ENCODE peak calls at places on chromosomes 4 and X, in eight cellular contexts. W is fibroblast of villous mesenchyme; Q is OCI-LY7; D is HS-5; H is Ammon's horn; J is progenitor cell of endocrine pancreas; T is stimulated activated CD4-positive, alpha-beta T cell treated with anti-CD3 and anti-CD28 coated beads, TNF-alpha, amount 100 ng/mL, for 24 hours; I is cardiac muscle cell. M is an unnamed sample.

GRCh38 chr4:151753056-151753455 is 7.8 kb downstream of the GATB start:
- DNase-seq in W (no peak), Q (no peak), D (no peak), H (no peak), J (no peak), T (no peak), I (peak), M (no peak)

GRCh38 chrX:152735101-152735500 is 1.5 kb downstream of the MAGEA12 start:
- DNase-seq in W (no peak), Q (no peak), D (no peak), H (no peak), J (no peak), T (no peak), I (no peak), M (no peak)

GRCh38 chr4:179095585-179096228 is 1653.5 kb upstream of the AGA start:
- DNase-seq in W (no peak), Q (peak), D (no peak), H (peak), J (peak), T (no peak), I (no peak), M (peak)

GRCh38 chr4:94298725-94299252 is 43.8 kb downstream of the HPGDS start:
- DNase-seq in W (no peak), Q (no peak), D (no peak), H (no peak), J (no peak), T (no peak), I (no peak), M (no peak)

GRCh38 chr4:37990731-37991130 is 30.5 kb downstream of the PTTG2 start:
- DNase-seq in W (no peak), Q (peak), D (no peak), H (no peak), J (no peak), T (no peak), I (no peak), M (no peak)

GRCh38 chrX:108156934-108157466 is 65.4 kb downstream of the ATG4A start:
- DNase-seq in W (no peak), Q (no peak), D (no peak), H (no peak), J (no peak), T (no peak), I (no peak), M (no peak)

GRCh38 chr4:151331276-151332042 is 6.1 kb upstream of the SH3D19 start:
- DNase-seq in W (peak), Q (no peak), D (no peak), H (no peak), J (no peak), T (no peak), I (no peak), M (peak)

GRCh38 chr4:98314791-98315565 is 53.8 kb downstream of the RAP1GDS1 start:
- DNase-seq in W (no peak), Q (no peak), D (no peak), H (no peak), J (no peak), T (no peak), I (no peak), M (peak)

GRCh38 chr4:113744667-113745241 is 16.8 kb downstream of the CAMK2D start:
- DNase-seq in W (no peak), Q (no peak), D (no peak), H (no peak), J (no peak), T (no peak), I (no peak), M (no peak)

GRCh38 chr4:22676058-22676457 is 16.7 kb upstream of the GBA3 start:
- DNase-seq in W (no peak), Q (no peak), D (no peak), H (no peak), J (no peak), T (no peak), I (no peak), M (no peak)

GRCh38 chr4:58935336-58935735 is 1825.2 kb upstream of the IGFBP7 start:
- DNase-seq in W (no peak), Q (no peak), D (no peak), H (no peak), J (no peak), T (no peak), I (no peak), M (peak)

GRCh38 chr4:148052448-148052847 is 320.6 kb downstream of the ARHGAP10 start:
- DNase-seq in W (peak), Q (peak), D (no peak), H (no peak), J (no peak), T (no peak), I (peak), M (peak)

GRCh38 chr4:105657117-105657765 is 51.2 kb downstream of the INTS12 start:
- DNase-seq in W (no peak), Q (no peak), D (no peak), H (no peak), J (no peak), T (no peak), I (no peak), M (no peak)

GRCh38 chr4:123037809-123038208 is 115.4 kb upstream of the NUDT6 start:
- DNase-seq in W (peak), Q (no peak), D (no peak), H (no peak), J (no peak), T (no peak), I (peak), M (peak)

GRCh38 chr4:148831945-148832344 is 389.7 kb upstream of the NR3C2 start:
- DNase-seq in W (peak), Q (no peak), D (peak), H (no peak), J (no peak), T (no peak), I (peak), M (peak)

GRCh38 chr4:182447938-182448280 is 204.7 kb downstream of the TENM3 start:
- DNase-seq in W (no peak), Q (no peak), D (no peak), H (no peak), J (no peak), T (no peak), I (peak), M (no peak)

GRCh38 chr4:98633159-98633558 is 25.3 kb downstream of the TSPAN5 start:
- DNase-seq in W (no peak), Q (no peak), D (no peak), H (no peak), J (no peak), T (no peak), I (no peak), M (no peak)

GRCh38 chr4:169436734-169437133 is 166.0 kb upstream of the SH3RF1 start:
- DNase-seq in W (no peak), Q (no peak), D (no peak), H (no peak), J (no peak), T (no peak), I (no peak), M (no peak)

GRCh38 chr4:2243682-2244380 is 1.9 kb upstream of the HAUS3 start:
- DNase-seq in W (peak), Q (peak), D (no peak), H (peak), J (peak), T (no peak), I (peak), M (peak)

GRCh38 chr4:115042496-115042895 is 70.9 kb downstream of the NDST4 start:
- DNase-seq in W (no peak), Q (peak), D (no peak), H (no peak), J (no peak), T (no peak), I (no peak), M (peak)

GRCh38 chr4:18621186-18621585 is 599.6 kb upstream of the LCORL start:
- DNase-seq in W (no peak), Q (no peak), D (no peak), H (no peak), J (no peak), T (no peak), I (no peak), M (no peak)

GRCh38 chrX:12548746-12549145 is 242.5 kb upstream of the PRPS2 start:
- DNase-seq in W (peak), Q (peak), D (no peak), H (no peak), J (peak), T (no peak), I (peak), M (peak)

GRCh38 chr4:10005632-10006031 is 15.7 kb downstream of the SLC2A9 start:
- DNase-seq in W (no peak), Q (no peak), D (no peak), H (no peak), J (no peak), T (no peak), I (peak), M (no peak)

GRCh38 chr4:125314676-125315570 is at the start of gene FAT4:
- DNase-seq in W (peak), Q (no peak), D (peak), H (peak), J (peak), T (peak), I (peak), M (peak)

GRCh38 chrX:148633509-148633908 is 133.1 kb downstream of the AFF2 start:
- DNase-seq in W (no peak), Q (no peak), D (no peak), H (no peak), J (no peak), T (no peak), I (no peak), M (no peak)

GRCh38 chr4:75634951-75635350 is 4.6 kb upstream of the CDKL2 start:
- DNase-seq in W (no peak), Q (no peak), D (no peak), H (no peak), J (no peak), T (no peak), I (no peak), M (no peak)

GRCh38 chr4:147928400-147928799 is 196.5 kb downstream of the ARHGAP10 start:
- DNase-seq in W (peak), Q (no peak), D (no peak), H (no peak), J (no peak), T (no peak), I (no peak), M (no peak)

GRCh38 chr4:153790962-153791551 is 2.2 kb upstream of the SFRP2 start:
- DNase-seq in W (no peak), Q (no peak), D (no peak), H (no peak), J (peak), T (peak), I (peak), M (peak)

GRCh38 chrX:41600266-41600665 is 88.5 kb upstream of the GPR34 start:
- DNase-seq in W (peak), Q (no peak), D (no peak), H (no peak), J (no peak), T (no peak), I (peak), M (peak)

GRCh38 chrX:39559229-39559628 is 538.5 kb downstream of the BCOR start:
- DNase-seq in W (no peak), Q (no peak), D (peak), H (no peak), J (no peak), T (no peak), I (no peak), M (no peak)

GRCh38 chr4:38856046-38856445 is 571 bp downstream of the TLR6 start:
- DNase-seq in W (no peak), Q (peak), D (no peak), H (no peak), J (no peak), T (no peak), I (no peak), M (no peak)

M was measured in mesenchymal stem cell.